ENCODE peak calls at places on chromosome 20, in six cellular contexts. W is neuronal stem cell, O is trophoblast cell, K is IMR-90, L is mesenchymal stem cell, G is H1. T is an unnamed sample.
A peak's percentile ranks its signal among the peaks of the same experiment; 100 is the strongest.

GRCh38 chr20:11275740-11276139 is 601.9 kb upstream of the JAG1 start:
- DNase-seq in L (no peak), O (no peak), K (no peak), G (no peak), W (no peak), T (no peak)

GRCh38 chr20:45019027-45019763 is 52.9 kb downstream of the STK4 start:
- DNase-seq in O (no peak), G (no peak), K (no peak), W (no peak), L (no peak), T (no peak)

GRCh38 chr20:30487947-30488926 is 769.2 kb upstream of the DEFB115 start:
- DNase-seq in K (no peak), O (no peak), W (no peak), L (no peak), G (peak; percentile 19), T (no peak)

GRCh38 chr20:36183155-36183944 is 28.8 kb downstream of the EPB41L1 start:
- DNase-seq in K (no peak), L (no peak), W (no peak), O (no peak), G (no peak), T (no peak)

GRCh38 chr20:56630086-56630493 is 984 bp downstream of the TFAP2C start:
- DNase-seq in O (peak; percentile 97), W (peak; percentile 76), G (peak; percentile 91), K (no peak), L (peak; percentile 85), T (peak; percentile 93)

GRCh38 chr20:40945754-40946451 is 82.7 kb upstream of the TOP1 start:
- DNase-seq in K (peak; percentile 52), O (peak; percentile 52), G (peak; percentile 76), L (peak; percentile 50), W (peak; percentile 65), T (peak; percentile 86)

GRCh38 chr20:6921717-6922386 is 154.4 kb downstream of the BMP2 start:
- DNase-seq in O (no peak), L (no peak), G (no peak), K (no peak), W (no peak), T (no peak)

GRCh38 chr20:63873477-63873971 is 8.5 kb downstream of the TPD52L2 start:
- DNase-seq in K (peak; percentile 92), G (no peak), O (no peak), W (no peak), L (peak; percentile 88), T (no peak)

GRCh38 chr20:53827996-53828672 is 234.5 kb upstream of the ZNF217 start:
- DNase-seq in O (no peak), K (peak; percentile 98), W (no peak), G (no peak), L (peak; percentile 94), T (peak; percentile 12)

GRCh38 chr20:23637282-23638221 is at the start of gene CST3:
- DNase-seq in K (peak; percentile 81), L (peak; percentile 89), W (peak; percentile 64), O (peak; percentile 47), G (peak; percentile 83), T (peak; percentile 90)

GRCh38 chr20:16107172-16107870 is 465.9 kb downstream of the KIF16B start:
- DNase-seq in W (no peak), L (no peak), K (no peak), O (no peak), G (no peak), T (peak; percentile 8)

GRCh38 chr20:1946762-1947534 is 46.9 kb downstream of the PDYN start:
- DNase-seq in O (peak; percentile 50), G (peak; percentile 84), L (peak; percentile 68), K (peak; percentile 17), W (peak; percentile 82), T (peak; percentile 92)

GRCh38 chr20:14706555-14706954 is 369.1 kb upstream of the FLRT3 start:
- DNase-seq in W (no peak), O (no peak), L (no peak), G (no peak), K (no peak), T (no peak)

GRCh38 chr20:15600565-15600964 is 972.7 kb downstream of the KIF16B start:
- DNase-seq in O (no peak), G (no peak), K (no peak), W (no peak), L (no peak), T (no peak)

GRCh38 chr20:40657526-40657925 is 31.5 kb downstream of the MAFB start:
- DNase-seq in W (no peak), G (no peak), L (no peak), O (no peak), K (no peak), T (no peak)

GRCh38 chr20:568097-568864 is 24.7 kb upstream of the CSNK2A1 start:
- DNase-seq in G (no peak), L (no peak), W (no peak), K (no peak), O (no peak), T (no peak)

GRCh38 chr20:25044660-25045342 is 13.1 kb downstream of the ACSS1 start:
- DNase-seq in O (no peak), K (no peak), G (no peak), L (no peak), W (no peak), T (no peak)

GRCh38 chr20:40568200-40568599 is 120.8 kb downstream of the MAFB start:
- DNase-seq in L (no peak), O (peak; percentile 7), K (no peak), G (no peak), W (no peak), T (no peak)

GRCh38 chr20:22312744-22313346 is 271.5 kb downstream of the FOXA2 start:
- DNase-seq in L (peak; percentile 43), K (peak; percentile 25), W (peak; percentile 38), G (peak; percentile 57), O (peak; percentile 15), T (peak; percentile 61)

DNA sequence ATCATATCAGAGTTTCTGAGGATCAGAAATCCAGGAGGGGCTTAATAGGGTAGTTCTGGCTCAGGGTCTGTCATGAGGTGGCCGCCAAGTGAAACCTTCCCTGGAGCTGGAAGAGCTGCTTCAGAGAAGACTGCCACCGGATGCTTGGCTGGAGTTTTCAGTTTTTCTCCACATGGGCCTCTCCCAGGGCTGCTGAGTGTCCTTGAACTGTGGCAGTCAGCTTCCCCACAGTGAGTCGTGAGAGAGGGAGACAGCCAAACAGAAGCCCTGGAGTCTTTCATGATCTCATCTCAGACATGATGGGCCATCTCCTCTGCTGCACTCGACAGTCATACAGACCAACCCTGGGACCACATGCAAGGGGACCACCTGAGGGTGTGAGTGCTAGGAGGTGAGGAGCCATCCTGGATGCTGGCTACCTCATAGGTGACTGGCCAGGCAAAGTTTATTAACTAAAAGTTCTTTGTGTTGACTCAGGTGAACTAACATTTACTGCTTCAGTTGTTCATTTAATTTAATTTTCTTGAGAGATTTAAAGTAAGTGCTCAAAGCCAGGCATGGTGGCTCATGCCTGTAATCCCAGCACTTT is 71.5 kb downstream of the SHLD1 start:
- DNase-seq in W (no peak), L (peak; percentile 33), O (no peak), K (peak; percentile 22), G (no peak), T (no peak)
- H2BK120ac ChIP-seq in W (no peak overlapping the region), L (no peak overlapping the region), O (no peak overlapping the region), K (no peak overlapping the region), G (no peak overlapping the region), T (no peak overlapping the region)

DNA sequence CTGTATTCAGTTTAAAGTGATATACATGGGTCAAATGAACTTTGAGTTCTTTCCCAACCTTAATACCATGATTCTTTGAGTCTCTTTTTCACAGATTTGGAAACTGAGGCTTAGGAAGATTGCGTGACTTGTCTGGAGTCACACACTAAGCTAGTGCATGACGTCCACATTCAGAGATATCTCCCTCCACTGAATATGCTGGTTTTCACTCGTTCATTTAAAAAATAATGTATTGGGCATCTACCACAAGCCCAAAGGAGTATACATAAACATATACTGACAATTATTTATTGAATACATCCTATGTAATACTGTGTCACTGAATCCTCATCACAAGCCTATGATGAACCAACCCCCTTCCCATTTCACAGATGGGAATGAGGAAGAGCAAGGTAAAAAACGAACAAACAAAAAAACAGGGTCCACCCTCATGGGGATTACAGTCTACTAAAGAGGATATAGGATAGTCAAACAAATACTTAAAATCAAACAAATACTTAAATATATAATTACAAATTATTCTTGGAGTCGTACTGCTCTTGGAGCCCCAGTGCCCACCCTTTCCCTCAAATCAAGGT is 611 bp upstream of the TM9SF4 start:
- DNase-seq in K (no peak), L (no peak), W (no peak), O (no peak), G (no peak), T (no peak)
- H3K4me3 ChIP-seq in K (no peak overlapping the region), L (peak overlapping the region; percentile 99), W (no peak overlapping the region), O (no peak overlapping the region), G (peak overlapping the region; percentile 100), T (no peak overlapping the region)

GRCh38 chr20:17558941-17559304 is 11.0 kb upstream of the DSTN start:
- DNase-seq in O (no peak), K (no peak), L (no peak), W (no peak), G (no peak), T (no peak)
- H2BK120ac ChIP-seq in O (no peak overlapping the region), K (peak overlapping the region; percentile 80), L (peak overlapping the region; percentile 76), W (no peak overlapping the region), G (no peak overlapping the region), T (no peak overlapping the region)

DNA sequence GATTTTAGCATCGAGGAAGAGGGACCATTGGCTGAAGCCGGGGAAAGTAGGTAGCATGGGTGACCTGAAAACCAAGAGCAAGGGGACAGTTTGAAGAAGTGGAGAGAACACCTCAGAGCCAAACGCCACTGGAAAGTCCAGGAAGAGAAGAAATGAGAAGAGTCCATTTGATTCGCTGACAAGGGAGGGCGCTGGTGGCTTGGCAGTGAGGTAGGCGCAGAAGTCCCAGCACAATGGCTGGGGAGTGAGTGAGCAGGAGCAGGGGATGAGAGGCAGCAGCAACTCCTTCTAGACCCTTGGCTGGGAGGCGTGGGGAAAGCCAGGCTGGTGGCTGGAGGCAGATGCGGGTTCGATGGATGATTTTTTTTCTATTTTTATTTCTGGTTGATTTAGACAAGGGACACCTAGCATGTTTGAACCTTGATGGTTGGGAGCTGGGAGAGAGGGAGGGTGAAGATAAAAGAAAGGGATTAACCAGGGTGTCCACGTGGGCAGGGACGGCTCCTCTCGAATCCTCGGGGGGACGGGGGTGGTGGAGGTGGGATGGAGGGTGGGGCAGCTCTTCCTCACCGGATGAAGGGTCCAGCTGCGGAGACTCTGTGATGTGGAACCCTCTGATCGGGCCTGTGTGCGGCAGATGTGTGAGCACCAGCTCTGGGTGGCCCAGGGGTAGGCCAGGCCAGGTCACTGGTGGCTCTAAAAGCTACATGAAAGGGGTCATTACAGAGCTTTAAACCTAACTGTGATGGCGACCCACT is 164.2 kb downstream of the NFATC2 start:
- DNase-seq in L (no peak), O (no peak), W (no peak), K (no peak), G (peak; percentile 58), T (peak; percentile 53)
- H3K4me3 ChIP-seq in L (no peak overlapping the region), O (no peak overlapping the region), W (no peak overlapping the region), K (no peak overlapping the region), G (no peak overlapping the region), T (no peak overlapping the region)

GRCh38 chr20:20816969-20817368 is 104.5 kb upstream of the RALGAPA2 start:
- DNase-seq in L (no peak), O (no peak), K (no peak), G (no peak), W (no peak), T (no peak)

GRCh38 chr20:20820104-20820503 is 107.7 kb upstream of the RALGAPA2 start:
- DNase-seq in W (no peak), O (peak; percentile 31), K (no peak), L (no peak), G (peak; percentile 69), T (peak; percentile 81)

GRCh38 chr20:20815711-20816455 is 103.4 kb upstream of the RALGAPA2 start:
- DNase-seq in K (no peak), W (no peak), O (peak; percentile 61), L (no peak), G (no peak), T (peak; percentile 96)

GRCh38 chr20:20812141-20812540 is 99.7 kb upstream of the RALGAPA2 start:
- DNase-seq in O (no peak), G (no peak), K (no peak), W (no peak), L (no peak), T (no peak)

GRCh38 chr20:20814685-20815084 is 102.2 kb upstream of the RALGAPA2 start:
- DNase-seq in W (no peak), L (no peak), G (peak; percentile 54), K (no peak), O (peak; percentile 98), T (peak; percentile 100)
- H2BK120ac ChIP-seq in W (no peak overlapping the region), L (no peak overlapping the region), G (no peak overlapping the region), K (no peak overlapping the region), O (no peak overlapping the region), T (no peak overlapping the region)